ENCODE peak calls at places on chromosomes 16 and 17, in six cellular contexts. T, L, G, A, V and P are unnamed samples. For H3K4me1, the result is how much of the 10 kb centered on the place peaks cover.

GRCh38 chr17:79174905-79175856 is 100.6 kb downstream of the ENGASE start:
- DNase-seq in G (no peak), A (no peak), V (no peak), T (no peak), L (no peak), P (no peak)

GRCh38 chr16:88995194-88995593 is 18.2 kb upstream of the CBFA2T3 start:
- DNase-seq in G (no peak), T (no peak), A (no peak), L (no peak), V (no peak), P (no peak)

GRCh38 chr17:63387941-63388340 is 58.2 kb downstream of the CYB561 start:
- DNase-seq in T (no peak), A (no peak), G (no peak), L (no peak), V (no peak), P (no peak)

GRCh38 chr17:27354491-27355081 is 60.7 kb downstream of the WSB1 start:
- DNase-seq in L (no peak), G (peak), V (no peak), T (peak), A (peak), P (no peak)

GRCh38 chr16:77949445-77949844 is 72.9 kb upstream of the CLEC3A start:
- DNase-seq in L (no peak), V (no peak), G (no peak), A (no peak), T (no peak), P (no peak)

GRCh38 chr16:65212791-65213190 is 90.9 kb upstream of the CDH11 start:
- DNase-seq in G (no peak), T (no peak), V (no peak), A (no peak), L (no peak), P (no peak)

GRCh38 chr16:65176603-65177002 is 54.7 kb upstream of the CDH11 start:
- DNase-seq in V (peak), G (no peak), A (no peak), T (no peak), L (no peak), P (no peak)

GRCh38 chr17:10192963-10193362 is 5.4 kb downstream of the GAS7 start:
- DNase-seq in L (no peak), A (no peak), G (no peak), T (no peak), V (no peak), P (no peak)

GRCh38 chr16:75111514-75112280 is 4.9 kb downstream of the LDHD start:
- DNase-seq in L (peak), G (no peak), A (no peak), T (no peak), V (peak), P (peak)

GRCh38 chr17:48625502-48626201 is 506 bp downstream of the HOXB9 start:
- DNase-seq in V (no peak), L (no peak), T (no peak), G (peak), A (no peak), P (peak)

GRCh38 chr17:38939987-38940386 is 14.6 kb downstream of the LASP1NB start:
- DNase-seq in A (no peak), T (no peak), L (no peak), V (no peak), G (no peak), P (no peak)

GRCh38 chr17:10618202-10618635 is 38.9 kb downstream of the MYH3 start:
- DNase-seq in V (peak), T (peak), G (peak), L (peak), A (peak), P (peak)

GRCh38 chr17:42266918-42267766 is 9.0 kb downstream of the STAT5B start:
- DNase-seq in V (no peak), A (no peak), G (no peak), L (no peak), T (no peak), P (no peak)

GRCh38 chr16:79131676-79132075 is 468.9 kb downstream of the MAF start:
- DNase-seq in G (no peak), A (no peak), T (no peak), L (no peak), V (no peak), P (no peak)

GRCh38 chr16:51419768-51420167 is 268.7 kb upstream of the SALL1 start:
- DNase-seq in A (no peak), G (no peak), T (no peak), V (no peak), L (no peak), P (no peak)

GRCh38 chr16:17366299-17366961 is 104.3 kb downstream of the XYLT1 start:
- DNase-seq in V (no peak), T (no peak), L (no peak), G (no peak), A (no peak), P (no peak)
- H3K4me1 ChIP-seq in V (under half), T (half or more), L (half or more), G (under half), A (under half), P (under half)

GRCh38 chr16:54926166-54926838 is 4.4 kb upstream of the IRX5 start:
- DNase-seq in L (no peak), G (no peak), T (peak), V (no peak), A (no peak), P (no peak)
- H3K4me3 ChIP-seq in L (no peak), G (no peak), T (peak), V (no peak), A (no peak), P (peak)

GRCh38 chr16:72008424-72009216 is at the start of gene DHODH:
- DNase-seq in L (peak), V (peak), G (peak), T (peak), A (peak), P (peak)
- TF ChIP-seq CTCF in L (no peak), V (no peak), G (no peak), T (no peak), A (peak), P (no peak)

GRCh38 chr17:4537451-4538235 is 17.5 kb downstream of the MYBBP1A start:
- DNase-seq in G (no peak), V (no peak), T (no peak), L (no peak), A (no peak), P (no peak)
- H3K4me1 ChIP-seq in G (under half), V (under half), T (under half), L (half or more), A (under half), P (under half)

GRCh38 chr17:80457236-80457856 is 19.1 kb downstream of the NPTX1 start:
- DNase-seq in V (no peak), T (no peak), G (peak), L (no peak), A (no peak), P (no peak)
- H3K4me3 ChIP-seq in V (no peak), T (no peak), G (no peak), L (no peak), A (no peak), P (no peak)

DNA sequence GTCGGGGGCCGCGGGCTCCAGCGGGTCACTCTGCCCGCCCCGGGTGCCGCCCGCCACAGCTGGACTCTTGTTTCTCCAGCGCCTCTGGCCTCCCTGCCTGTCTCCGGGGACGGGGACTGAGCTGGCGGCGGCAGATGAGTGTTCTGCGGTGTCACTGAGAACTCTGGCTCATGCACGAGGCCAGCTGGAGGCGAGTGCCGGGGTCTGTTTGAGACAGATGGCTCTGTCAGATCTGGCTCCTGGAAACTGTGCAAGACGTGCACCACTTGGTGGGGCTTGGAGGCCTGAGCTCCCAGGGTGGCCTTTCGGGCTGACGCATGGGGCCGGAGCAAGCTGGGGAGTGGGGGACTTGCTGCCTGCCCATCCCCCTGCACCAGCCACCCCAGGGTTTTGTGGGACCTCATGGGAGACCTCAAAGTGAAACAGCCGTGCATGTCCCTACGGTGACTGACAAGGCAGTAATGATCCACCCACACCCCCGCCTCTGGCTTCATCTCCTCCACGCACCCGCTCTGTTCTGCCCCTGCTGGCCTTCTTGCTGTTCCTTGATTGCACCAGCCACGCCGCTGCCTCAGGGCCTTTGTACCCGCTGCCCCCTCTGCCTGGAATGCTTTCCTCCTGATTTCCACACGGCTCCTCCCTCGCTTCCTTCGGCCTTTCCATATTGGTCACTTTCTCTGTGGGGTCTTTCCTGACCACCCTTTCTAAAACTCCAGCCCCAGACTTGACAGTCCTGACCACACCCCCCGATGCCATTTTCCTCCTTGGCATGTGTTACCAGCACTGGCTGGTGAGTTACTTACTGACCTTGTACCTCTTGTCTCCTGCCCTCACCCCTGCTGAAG is 174.9 kb upstream of the CIBAR2 start:
- DNase-seq in G (no peak), T (no peak), L (no peak), A (no peak), V (no peak), P (no peak)
- TF ChIP-seq CTCF in G (no peak), T (no peak), L (no peak), A (no peak), V (no peak), P (no peak)